ENCODE peak calls at places on chromosomes 16 and 17, in ten cellular contexts. X, V, L, C, S, R, B, T, Y and Z are unnamed samples.

GRCh38 chr17:31825961-31826691 is 32.9 kb downstream of the COPRS start:
- DNase-seq in B (no peak), C (no peak), X (no peak), T (no peak), Y (no peak), S (no peak), R (no peak), V (no peak), L (peak), Z (no peak)

GRCh38 chr17:7992924-7993323 is 9.5 kb upstream of the GUCY2D start:
- DNase-seq in Y (no peak), T (no peak), B (no peak), S (no peak), L (no peak), R (no peak), X (no peak), V (no peak), C (no peak), Z (no peak)

GRCh38 chr16:4360538-4361021 is 9.5 kb upstream of the PAM16 start:
- DNase-seq in T (no peak), C (no peak), L (no peak), B (no peak), S (no peak), Y (no peak), V (no peak), R (no peak), X (no peak), Z (no peak)

GRCh38 chr16:24805484-24805883 is 40.3 kb upstream of the SLC5A11 start:
- DNase-seq in T (no peak), Y (no peak), L (no peak), B (no peak), R (no peak), S (no peak), X (no peak), C (no peak), V (no peak), Z (no peak)

GRCh38 chr16:56789360-56789759 is 59.4 kb downstream of the NUP93 start:
- DNase-seq in R (no peak), V (peak), L (peak), X (no peak), Y (peak), B (peak), S (no peak), C (no peak), T (no peak), Z (peak)

GRCh38 chr16:7342598-7342997 is 10.0 kb downstream of the RBFOX1 start:
- DNase-seq in B (no peak), V (no peak), C (no peak), S (no peak), T (no peak), X (no peak), R (no peak), L (no peak), Y (no peak), Z (no peak)

GRCh38 chr17:73356561-73357170 is 44.9 kb upstream of the CDC42EP4 start:
- DNase-seq in R (no peak), X (no peak), C (no peak), T (no peak), Y (no peak), B (peak), V (no peak), S (no peak), L (no peak), Z (no peak)

GRCh38 chr17:9658593-9659211 is 13.4 kb downstream of the USP43 start:
- DNase-seq in Y (no peak), T (no peak), L (no peak), V (no peak), R (no peak), X (no peak), B (no peak), S (no peak), C (no peak), Z (no peak)

GRCh38 chr17:67689534-67690177 is 28.1 kb upstream of the NOL11 start:
- DNase-seq in X (no peak), B (no peak), Y (peak), L (peak), V (peak), C (peak), R (peak), T (peak), S (peak), Z (peak)

GRCh38 chr16:23245268-23245667 is 56.8 kb upstream of the SCNN1B start:
- DNase-seq in Y (no peak), R (no peak), S (no peak), X (no peak), B (peak), V (no peak), T (no peak), C (no peak), L (no peak), Z (no peak)

GRCh38 chr16:84096447-84097005 is 20.2 kb downstream of the MBTPS1 start:
- DNase-seq in B (no peak), R (no peak), T (no peak), C (no peak), S (no peak), X (no peak), V (peak), L (no peak), Y (no peak), Z (no peak)

GRCh38 chr17:74807925-74808324 is 31.8 kb upstream of the NAT9 start:
- DNase-seq in L (no peak), X (no peak), C (no peak), S (no peak), Y (no peak), V (peak), R (no peak), T (no peak), B (peak), Z (no peak)

GRCh38 chr17:17527534-17527933 is 31.3 kb upstream of the RASD1 start:
- DNase-seq in V (no peak), B (no peak), S (no peak), X (no peak), T (no peak), C (no peak), R (no peak), Y (no peak), L (no peak), Z (no peak)

GRCh38 chr17:731943-732787 is at the start of gene TLCD3A:
- DNase-seq in R (peak), Y (peak), S (no peak), B (peak), V (peak), T (peak), C (peak), X (peak), L (peak), Z (peak)

GRCh38 chr17:21285164-21286065 is 904 bp downstream of the MAP2K3 start:
- DNase-seq in X (no peak), V (no peak), C (peak), Y (peak), B (no peak), T (no peak), L (peak), S (no peak), R (no peak), Z (no peak)

GRCh38 chr17:2086306-2086705 is 31.4 kb downstream of the HIC1 start:
- DNase-seq in V (no peak), R (no peak), S (no peak), B (no peak), Y (peak), L (no peak), T (no peak), C (no peak), X (no peak), Z (no peak)

GRCh38 chr17:29216856-29217255 is 29.8 kb upstream of the CRYBA1 start:
- DNase-seq in R (no peak), S (no peak), L (no peak), T (no peak), Y (no peak), X (no peak), V (no peak), B (no peak), C (no peak), Z (no peak)

GRCh38 chr16:68090109-68090508 is 4.9 kb downstream of the NFATC3 start:
- DNase-seq in R (no peak), T (no peak), B (no peak), C (no peak), S (no peak), L (no peak), V (no peak), Y (no peak), X (no peak), Z (no peak)

GRCh38 chr16:67430504-67431076 is 331 bp upstream of the HSD11B2 start:
- DNase-seq in Y (peak), C (peak), S (no peak), X (no peak), B (no peak), V (no peak), T (no peak), R (no peak), L (no peak), Z (peak)

GRCh38 chr16:29813644-29814562 is 1.9 kb downstream of the PRRT2 start:
- DNase-seq in R (no peak), S (no peak), V (no peak), Y (no peak), L (no peak), C (no peak), B (no peak), T (no peak), X (no peak), Z (no peak)

GRCh38 chr16:86322283-86322682 is 188.0 kb upstream of the FOXF1 start:
- DNase-seq in T (no peak), Y (no peak), V (no peak), R (no peak), X (no peak), B (no peak), S (no peak), C (no peak), L (no peak), Z (no peak)

GRCh38 chr16:78789556-78789955 is 690.1 kb downstream of the WWOX start:
- DNase-seq in R (no peak), L (no peak), V (no peak), X (no peak), B (no peak), Y (no peak), S (no peak), C (no peak), T (no peak), Z (no peak)

GRCh38 chr17:10613775-10614513 is 43.2 kb downstream of the MYH3 start:
- DNase-seq in R (no peak), V (no peak), S (no peak), X (no peak), C (no peak), T (no peak), L (peak), B (no peak), Y (no peak), Z (no peak)

GRCh38 chr16:30010817-30011504 is at the start of gene DOC2A:
- DNase-seq in R (no peak), C (no peak), Y (no peak), V (peak), B (no peak), L (no peak), T (no peak), S (no peak), X (no peak), Z (no peak)

GRCh38 chr16:81945665-81946064 is 65.6 kb downstream of the SDR42E1 start:
- DNase-seq in V (no peak), X (no peak), C (no peak), B (no peak), R (no peak), L (no peak), T (no peak), S (no peak), Y (no peak), Z (no peak)

GRCh38 chr17:17874478-17874877 is 37.7 kb upstream of the SREBF1 start:
- DNase-seq in R (no peak), S (no peak), Y (no peak), T (no peak), X (no peak), V (no peak), B (no peak), C (no peak), L (peak), Z (no peak)

GRCh38 chr16:22380529-22380928 is 6.1 kb upstream of the CDR2 start:
- DNase-seq in R (no peak), V (no peak), C (no peak), B (no peak), Y (no peak), X (no peak), T (no peak), L (no peak), S (no peak), Z (no peak)

GRCh38 chr16:20763461-20764232 is at the start of gene ACSM3:
- DNase-seq in Y (peak), T (peak), X (peak), L (peak), B (peak), V (no peak), R (peak), S (peak), C (peak), Z (peak)

GRCh38 chr17:38574712-38575111 is 31.0 kb downstream of the SRCIN1 start:
- DNase-seq in V (no peak), R (no peak), X (no peak), L (no peak), T (no peak), Y (no peak), B (no peak), C (no peak), S (no peak), Z (no peak)

GRCh38 chr17:65173284-65173793 is 36.2 kb downstream of the RGS9 start:
- DNase-seq in V (no peak), R (peak), B (no peak), Y (peak), T (no peak), S (peak), C (peak), X (no peak), L (peak), Z (no peak)

GRCh38 chr16:19092653-19093410 is 20.9 kb upstream of the ITPRIPL2 start:
- DNase-seq in R (no peak), B (no peak), T (no peak), L (no peak), C (no peak), S (no peak), Y (no peak), X (no peak), V (no peak), Z (no peak)

GRCh38 chr16:89672177-89672941 is 14.1 kb upstream of the CDK10 start:
- DNase-seq in Y (no peak), T (no peak), R (no peak), X (no peak), S (no peak), L (no peak), V (no peak), B (no peak), C (no peak), Z (no peak)

GRCh38 chr16:68696514-68696913 is 40.6 kb upstream of the CDH1 start:
- DNase-seq in X (no peak), Y (no peak), S (no peak), B (no peak), C (no peak), L (no peak), V (no peak), T (no peak), R (no peak), Z (no peak)

GRCh38 chr16:22788190-22788530 is 25.8 kb upstream of the HS3ST2 start:
- DNase-seq in B (no peak), S (no peak), R (no peak), V (no peak), L (no peak), T (no peak), X (no peak), C (no peak), Y (no peak), Z (no peak)

GRCh38 chr17:18961634-18962493 is 9.9 kb downstream of the SLC5A10 start:
- DNase-seq in T (no peak), V (no peak), C (no peak), X (no peak), S (no peak), B (no peak), R (no peak), L (no peak), Y (peak), Z (no peak)